ENCODE peak calls at places on chromosomes 3 and 15, in ten cellular contexts. H, P, K, O, E, N, X, D, B and W are unnamed samples.

GRCh38 chr3:161016417-161017313 is 88.5 kb downstream of the B3GALNT1 start:
- DNase-seq in H (no peak), P (no peak), K (no peak), O (no peak), E (no peak), N (no peak), X (no peak), D (no peak), B (no peak), W (no peak)

GRCh38 chr3:24773798-24774197 is 279.1 kb upstream of the THRB start:
- DNase-seq in H (peak; percentile 47), P (peak; percentile 67), K (peak; percentile 69), O (no peak), E (peak; percentile 42), N (peak; percentile 48), X (peak; percentile 8), D (peak; percentile 66), B (no peak), W (peak; percentile 31)

GRCh38 chr3:8519156-8519555 is 17.5 kb downstream of the LMCD1 start:
- DNase-seq in H (no peak), P (peak; percentile 93), K (peak; percentile 85), O (no peak), E (peak; percentile 68), N (no peak), X (no peak), D (no peak), B (no peak), W (no peak)

GRCh38 chr15:58010983-58011382 is 54.5 kb downstream of the ALDH1A2 start:
- DNase-seq in H (peak; percentile 9), P (no peak), K (no peak), O (no peak), E (no peak), N (no peak), X (no peak), D (no peak), B (no peak), W (no peak)

GRCh38 chr3:15319575-15319974 is 12.8 kb downstream of the SH3BP5 start:
- DNase-seq in H (no peak), P (peak; percentile 95), K (peak; percentile 80), O (no peak), E (peak; percentile 78), N (peak; percentile 61), X (no peak), D (no peak), B (no peak), W (no peak)

GRCh38 chr15:66743703-66744536 is 41.9 kb downstream of the SMAD6 start:
- DNase-seq in H (no peak), P (no peak), K (peak; percentile 80), O (no peak), E (no peak), N (peak; percentile 31), X (no peak), D (no peak), B (no peak), W (no peak)

GRCh38 chr3:188244395-188244861 is 90.5 kb downstream of the LPP start:
- DNase-seq in H (no peak), P (peak; percentile 91), K (peak; percentile 91), O (no peak), E (peak; percentile 91), N (no peak), X (no peak), D (no peak), B (no peak), W (peak; percentile 73)

GRCh38 chr3:63387568-63387967 is 109.5 kb downstream of the SYNPR start:
- DNase-seq in H (no peak), P (peak; percentile 61), K (peak; percentile 3), O (no peak), E (peak; percentile 2), N (no peak), X (no peak), D (no peak), B (no peak), W (no peak)

GRCh38 chr15:77029166-77030041 is 34.5 kb downstream of the PSTPIP1 start:
- DNase-seq in H (no peak), P (no peak), K (no peak), O (no peak), E (no peak), N (peak; percentile 12), X (no peak), D (no peak), B (peak; percentile 0), W (no peak)

GRCh38 chr15:81297147-81297572 is 26.8 kb downstream of the STARD5 start:
- DNase-seq in H (no peak), P (no peak), K (peak; percentile 41), O (no peak), E (peak; percentile 10), N (peak; percentile 43), X (peak; percentile 61), D (no peak), B (no peak), W (peak; percentile 79)